ENCODE peak calls at places on chromosomes 6 and 20, in seven cellular contexts. J is HCEC 1CT; F is Calu3; A is EL; U is NCI-H2081; I is iPS-NIHi11; S is effector CD4-positive, alpha-beta T cell. T is an unnamed sample.

GRCh38 chr6:8082954-8083858 is 19.0 kb upstream of the BLOC1S5 start:
- DNase-seq in J (peak), F (no peak), A (peak), U (peak), I (no peak), S (no peak), T (no peak)

GRCh38 chr6:158536891-158537798 is 22.7 kb upstream of the TMEM181 start:
- DNase-seq in J (no peak), F (peak), A (peak), U (peak), I (peak), S (no peak), T (no peak)

GRCh38 chr6:10722570-10722819 is 375 bp upstream of the TMEM14C start:
- DNase-seq in J (no peak), F (no peak), A (no peak), U (no peak), I (no peak), S (no peak), T (no peak)

GRCh38 chr6:85143686-85144085 is 306.2 kb upstream of the NT5E start:
- DNase-seq in J (no peak), F (no peak), A (no peak), U (no peak), I (no peak), S (no peak), T (no peak)

GRCh38 chr6:28871335-28872156 is 52.2 kb downstream of the TRIM27 start:
- DNase-seq in J (no peak), F (no peak), A (no peak), U (no peak), I (no peak), S (no peak), T (no peak)

GRCh38 chr6:111942561-111942960 is 69.3 kb upstream of the FYN start:
- DNase-seq in J (no peak), F (no peak), A (no peak), U (no peak), I (no peak), S (no peak), T (no peak)

GRCh38 chr6:30616811-30617564 is at the start of gene PPP1R10:
- DNase-seq in J (peak), F (peak), A (peak), U (peak), I (peak), S (peak), T (peak)

GRCh38 chr6:121651420-121651819 is 216.0 kb downstream of the GJA1 start:
- DNase-seq in J (peak), F (no peak), A (no peak), U (no peak), I (no peak), S (no peak), T (no peak)

GRCh38 chr20:9028419-9028818 is 40.5 kb upstream of the PLCB4 start:
- DNase-seq in J (peak), F (no peak), A (peak), U (no peak), I (no peak), S (no peak), T (no peak)

GRCh38 chr20:61803903-61804804 is 261.5 kb downstream of the TAF4 start:
- DNase-seq in J (no peak), F (no peak), A (peak), U (no peak), I (no peak), S (no peak), T (no peak)

GRCh38 chr6:113857565-113858066 is 471 bp downstream of the MARCKS start:
- DNase-seq in J (peak), F (peak), A (no peak), U (no peak), I (peak), S (no peak), T (peak)

T was measured in B cell.